ENCODE peak calls at places on chromosomes 16 and 17, in five cellular contexts. O, G, K, W and Q are unnamed samples.

GRCh38 chr16:57810197-57811024 is 8.1 kb upstream of the KIFC3 start:
- DNase-seq in G (peak; percentile 78), W (peak; percentile 88), O (peak; percentile 82), K (peak; percentile 90), Q (peak; percentile 56)

GRCh38 chr17:2792541-2793169 is 3.6 kb upstream of the RAP1GAP2 start:
- DNase-seq in K (peak; percentile 45), W (no peak), O (peak; percentile 73), G (peak; percentile 74), Q (no peak)

GRCh38 chr16:24088011-24088410 is 168.1 kb upstream of the CACNG3 start:
- DNase-seq in W (no peak), G (no peak), K (no peak), O (no peak), Q (no peak)

GRCh38 chr17:69588739-69589334 is 174.3 kb downstream of the MAP2K6 start:
- DNase-seq in O (no peak), K (no peak), W (no peak), G (no peak), Q (no peak)

GRCh38 chr17:59669944-59670343 is 37.3 kb downstream of the PTRH2 start:
- DNase-seq in W (no peak), G (no peak), O (no peak), K (peak; percentile 24), Q (no peak)

GRCh38 chr17:42247734-42248133 is 28.5 kb downstream of the STAT5B start:
- DNase-seq in G (no peak), O (no peak), K (no peak), W (peak; percentile 92), Q (no peak)

GRCh38 chr17:41338961-41339485 is 11.6 kb downstream of the KRT33A start:
- DNase-seq in G (no peak), O (peak; percentile 38), W (peak; percentile 20), K (peak; percentile 57), Q (no peak)

GRCh38 chr17:72297326-72298115 is 176.7 kb downstream of the SOX9 start:
- DNase-seq in G (no peak), K (no peak), O (no peak), W (peak; percentile 57), Q (peak; percentile 23)

GRCh38 chr17:28807925-28808641 is 34.5 kb downstream of the FAM222B start:
- DNase-seq in K (no peak), O (no peak), W (peak; percentile 86), G (no peak), Q (peak; percentile 7)

GRCh38 chr17:52157161-52157560 is 1.4 kb downstream of the CA10 start:
- DNase-seq in G (no peak), W (no peak), K (no peak), O (no peak), Q (no peak)

GRCh38 chr17:52157603-52158449 is 688 bp downstream of the CA10 start:
- DNase-seq in O (no peak), G (no peak), K (no peak), W (no peak), Q (no peak)

GRCh38 chr17:52158450-52159042 is at the start of gene CA10:
- DNase-seq in W (no peak), K (no peak), O (no peak), G (no peak), Q (no peak)

GRCh38 chr17:52159810-52160578 is 1.5 kb upstream of the CA10 start:
- DNase-seq in K (no peak), W (no peak), O (no peak), G (no peak), Q (no peak)

GRCh38 chr17:52159159-52159809 is 770 bp upstream of the CA10 start:
- DNase-seq in G (no peak), K (no peak), O (no peak), W (no peak), Q (no peak)
- H3K4me3 ChIP-seq in G (no peak overlapping the region), K (no peak overlapping the region), O (no peak overlapping the region), W (no peak overlapping the region), Q (no peak overlapping the region)

GRCh38 chr17:34637548-34638525 is 58.5 kb downstream of the TMEM132E start:
- DNase-seq in K (peak; percentile 78), W (peak; percentile 70), O (peak; percentile 82), G (peak; percentile 71), Q (peak; percentile 67)
- H3K4me3 ChIP-seq in K (no peak overlapping the region), W (no peak overlapping the region), O (peak overlapping the region; percentile 84), G (peak overlapping the region; percentile 69), Q (peak overlapping the region; percentile 16)

GRCh38 chr16:85169333-85170065 is 57.2 kb upstream of the CIBAR2 start:
- DNase-seq in G (no peak), K (no peak), O (no peak), W (peak; percentile 48), Q (no peak)
- H3K4me3 ChIP-seq in G (no peak overlapping the region), K (no peak overlapping the region), O (no peak overlapping the region), W (peak overlapping the region; percentile 22), Q (peak overlapping the region; percentile 32)

DNA sequence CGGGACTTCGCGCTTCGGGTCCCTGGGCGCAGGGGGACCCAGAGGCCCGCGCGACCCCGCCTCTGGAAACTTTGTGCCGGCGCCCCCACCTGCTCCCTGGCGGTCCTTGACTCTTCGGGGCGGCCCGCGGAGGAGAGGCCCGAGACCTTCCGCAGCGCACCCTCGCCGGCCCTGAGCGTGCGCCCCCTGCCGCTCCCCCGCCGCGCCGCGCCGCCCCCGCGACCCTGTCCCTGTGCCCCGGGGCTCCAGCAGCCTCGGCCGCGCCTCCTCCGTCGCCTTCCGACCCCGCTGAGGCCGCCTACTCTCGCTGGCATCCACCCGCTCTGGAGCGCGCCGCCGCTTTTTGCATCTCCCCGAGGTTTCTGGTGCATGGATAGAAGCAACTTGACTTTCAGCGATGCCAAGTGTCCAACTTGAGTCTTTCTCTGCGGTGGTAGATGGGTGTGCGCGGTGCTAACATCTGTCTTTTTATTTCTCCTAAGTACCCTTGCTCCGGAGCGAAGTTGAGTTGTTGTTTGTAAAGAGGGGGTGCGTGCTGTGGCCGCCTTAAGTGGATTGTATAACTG is 414 bp downstream of the DUSP14 start:
- DNase-seq in O (peak; percentile 72), G (peak; percentile 61), K (peak; percentile 83), W (peak; percentile 57), Q (peak; percentile 36)
- H3K4me3 ChIP-seq in O (peak overlapping the region; percentile 61), G (peak overlapping the region; percentile 45), K (peak overlapping the region; percentile 92), W (peak overlapping the region; percentile 65), Q (peak overlapping the region; percentile 70)

GRCh38 chr16:88667496-88667895 is 4.6 kb upstream of the MVD start:
- DNase-seq in W (no peak), G (no peak), O (no peak), K (no peak), Q (no peak)
- H3K4me3 ChIP-seq in W (no peak overlapping the region), G (no peak overlapping the region), O (no peak overlapping the region), K (no peak overlapping the region), Q (no peak overlapping the region)

GRCh38 chr17:64017381-64017980 is 3.0 kb downstream of the ICAM2 start:
- DNase-seq in O (no peak), W (no peak), G (no peak), K (no peak), Q (no peak)
- H3K4me3 ChIP-seq in O (peak overlapping the region; percentile 44), W (no peak overlapping the region), G (peak overlapping the region; percentile 59), K (peak overlapping the region; percentile 36), Q (no peak overlapping the region)

GRCh38 chr16:49848530-49848929 is 7.4 kb downstream of the ZNF423 start:
- DNase-seq in W (no peak), O (no peak), G (no peak), K (no peak), Q (no peak)

GRCh38 chr16:49850558-49851467 is 5.1 kb downstream of the ZNF423 start:
- DNase-seq in G (no peak), K (no peak), O (no peak), W (no peak), Q (no peak)

GRCh38 chr16:49849037-49849436 is 6.9 kb downstream of the ZNF423 start:
- DNase-seq in W (no peak), O (no peak), G (no peak), K (no peak), Q (no peak)

GRCh38 chr16:49851468-49851787 is 4.5 kb downstream of the ZNF423 start:
- DNase-seq in O (no peak), G (no peak), K (no peak), W (no peak), Q (no peak)

GRCh38 chr16:49849709-49850108 is 6.2 kb downstream of the ZNF423 start:
- DNase-seq in G (no peak), O (no peak), K (no peak), W (no peak), Q (no peak)
- H3K4me3 ChIP-seq in G (no peak overlapping the region), O (no peak overlapping the region), K (no peak overlapping the region), W (no peak overlapping the region), Q (no peak overlapping the region)